ENCODE peak calls at places on chromosome 22, in seven cellular contexts. V, X, O, S, M, C and J are unnamed samples.

GRCh38 chr22:37566329-37566837 is 6.1 kb downstream of the CDC42EP1 start:
- DNase-seq in M (no peak), V (no peak), X (no peak), O (no peak), C (no peak), S (no peak), J (no peak)

GRCh38 chr22:30348395-30348794 is 8.3 kb downstream of the SF3A1 start:
- DNase-seq in S (no peak), V (no peak), X (no peak), C (no peak), M (no peak), O (no peak), J (no peak)

GRCh38 chr22:32619614-32620426 is 145.2 kb downstream of the FBXO7 start:
- DNase-seq in O (no peak), X (no peak), M (peak; percentile 91), S (no peak), V (no peak), C (no peak), J (no peak)

GRCh38 chr22:46992121-46992731 is 229.8 kb downstream of the TBC1D22A start:
- DNase-seq in M (no peak), O (no peak), X (no peak), C (no peak), S (no peak), V (no peak), J (no peak)

GRCh38 chr22:50422046-50422445 is 52.8 kb downstream of the SBF1 start:
- DNase-seq in M (no peak), S (no peak), C (no peak), O (no peak), V (no peak), X (no peak), J (no peak)

GRCh38 chr22:37735054-37735453 is 38.2 kb downstream of the TRIOBP start:
- DNase-seq in C (peak; percentile 73), V (peak; percentile 73), O (no peak), S (peak; percentile 91), M (peak; percentile 72), X (peak; percentile 50), J (no peak)

GRCh38 chr22:28883917-28884753 is 763 bp downstream of the ZNRF3 start:
- DNase-seq in S (peak; percentile 74), X (peak; percentile 31), O (no peak), V (peak; percentile 79), M (no peak), C (peak; percentile 47), J (peak; percentile 12)

GRCh38 chr22:22785316-22786065 is 102.1 kb upstream of the IGLL5 start:
- DNase-seq in M (no peak), C (no peak), V (peak; percentile 42), S (no peak), O (no peak), X (no peak), J (no peak)

GRCh38 chr22:26893034-26893710 is 235.8 kb downstream of the MIAT start:
- DNase-seq in O (no peak), S (no peak), M (no peak), V (peak; percentile 52), X (no peak), C (no peak), J (no peak)

GRCh38 chr22:32636884-32637283 is 162.3 kb downstream of the FBXO7 start:
- DNase-seq in V (no peak), X (no peak), O (no peak), C (no peak), S (no peak), M (no peak), J (no peak)

GRCh38 chr22:35231585-35232084 is 25.7 kb upstream of the HMGXB4 start:
- DNase-seq in C (peak; percentile 66), M (peak; percentile 75), V (peak; percentile 91), O (peak; percentile 33), X (peak; percentile 33), S (peak; percentile 60), J (peak; percentile 85)

GRCh38 chr22:31243339-31244043 is 31.4 kb downstream of the LIMK2 start:
- DNase-seq in M (no peak), X (no peak), V (no peak), O (no peak), S (no peak), C (no peak), J (peak; percentile 51)

GRCh38 chr22:27784099-27784446 is 17.5 kb downstream of the MN1 start:
- DNase-seq in O (no peak), S (no peak), M (no peak), C (no peak), V (no peak), X (no peak), J (no peak)

GRCh38 chr22:22376352-22376706 is 131.7 kb downstream of the VPREB1 start:
- DNase-seq in C (no peak), V (no peak), M (no peak), O (no peak), X (no peak), S (no peak), J (no peak)

GRCh38 chr22:23481369-23481768 is 98.7 kb downstream of the IGLL1 start:
- DNase-seq in O (no peak), C (no peak), S (no peak), V (no peak), X (no peak), M (no peak), J (no peak)

GRCh38 chr22:50136431-50137047 is 34.0 kb upstream of the PANX2 start:
- DNase-seq in S (no peak), C (no peak), X (no peak), O (no peak), M (no peak), V (no peak), J (no peak)

GRCh38 chr22:47787501-47788227 is 1025.2 kb downstream of the TBC1D22A start:
- DNase-seq in O (no peak), V (peak; percentile 41), S (no peak), X (no peak), M (no peak), C (no peak), J (no peak)

GRCh38 chr22:28208036-28208435 is 289.0 kb upstream of the PITPNB start:
- DNase-seq in V (no peak), X (no peak), S (no peak), O (no peak), M (no peak), C (no peak), J (no peak)

GRCh38 chr22:40057652-40058051 is 62.9 kb downstream of the FAM83F start:
- DNase-seq in C (no peak), S (no peak), O (no peak), V (no peak), M (no peak), X (no peak), J (no peak)

GRCh38 chr22:29451863-29452262 is 13.5 kb downstream of the RFPL1 start:
- DNase-seq in O (no peak), X (no peak), M (no peak), V (no peak), C (no peak), S (no peak), J (no peak)

GRCh38 chr22:38843201-38843715 is 570 bp downstream of the NPTXR start:
- DNase-seq in M (peak; percentile 39), V (peak; percentile 68), S (peak; percentile 84), C (peak; percentile 60), X (peak; percentile 71), O (no peak), J (no peak)

DNA sequence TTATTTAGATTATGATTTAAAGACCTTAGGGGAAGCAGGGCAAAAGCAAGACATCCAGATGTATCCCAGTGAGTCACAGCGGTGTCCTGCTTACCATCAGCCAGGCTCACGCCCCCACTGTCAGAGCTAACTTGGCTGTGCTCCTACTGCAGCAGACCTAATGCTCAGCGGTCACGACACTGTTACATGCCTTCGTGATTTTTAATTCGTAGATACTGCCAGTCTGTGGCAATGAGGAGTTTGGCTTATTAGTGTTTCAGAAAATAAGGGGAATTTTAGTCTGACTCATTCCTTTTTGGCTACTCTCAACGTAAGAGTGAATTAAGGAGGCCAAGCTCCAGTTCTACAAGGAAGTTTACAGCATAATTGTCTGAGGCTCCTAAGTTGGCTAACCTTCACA is 22.7 kb downstream of the EFCAB6 start:
- DNase-seq in S (peak; percentile 65), X (no peak), V (no peak), C (no peak), O (no peak), M (no peak), J (no peak)
- TF ChIP-seq JUND in S (peak; percentile 86), X (no peak), V (no peak), C (no peak), O (no peak), M (no peak), J (no peak)

GRCh38 chr22:36326178-36327161 is 61.3 kb downstream of the MYH9 start:
- DNase-seq in V (no peak), M (no peak), X (no peak), S (no peak), O (no peak), C (no peak), J (no peak)

GRCh38 chr22:36323855-36324331 is 63.9 kb downstream of the MYH9 start:
- DNase-seq in V (no peak), S (no peak), O (no peak), C (no peak), M (no peak), X (no peak), J (no peak)

GRCh38 chr22:36324414-36324813 is 63.4 kb downstream of the MYH9 start:
- DNase-seq in C (no peak), M (no peak), X (no peak), S (no peak), O (no peak), V (no peak), J (no peak)

GRCh38 chr22:36323182-36323854 is 64.4 kb downstream of the MYH9 start:
- DNase-seq in S (no peak), V (no peak), C (no peak), X (no peak), O (no peak), M (no peak), J (no peak)

GRCh38 chr22:36325163-36326031 is 62.4 kb downstream of the MYH9 start:
- DNase-seq in X (no peak), M (no peak), C (no peak), S (no peak), O (no peak), V (no peak), J (no peak)
- TF ChIP-seq JUND in X (no peak), M (no peak), C (no peak), S (no peak), O (no peak), V (no peak), J (no peak)

GRCh38 chr22:41857160-41857859 is 24.4 kb downstream of the SREBF2 start:
- DNase-seq in S (peak; percentile 46), O (peak; percentile 46), M (peak; percentile 38), V (peak; percentile 63), C (peak; percentile 66), X (no peak), J (peak; percentile 65)
- TF ChIP-seq JUND in S (no peak), O (no peak), M (no peak), V (no peak), C (peak; percentile 17), X (no peak), J (no peak)

GRCh38 chr22:45866398-45867117 is 110.4 kb downstream of the WNT7B start:
- DNase-seq in V (peak; percentile 52), S (peak; percentile 56), C (no peak), O (no peak), X (no peak), M (no peak), J (no peak)

GRCh38 chr22:45864959-45865496 is 111.9 kb downstream of the WNT7B start:
- DNase-seq in V (no peak), S (no peak), C (no peak), O (no peak), X (no peak), M (no peak), J (no peak)

GRCh38 chr22:45861259-45861658 is 115.7 kb downstream of the WNT7B start:
- DNase-seq in C (no peak), O (no peak), V (no peak), M (no peak), X (no peak), S (no peak), J (no peak)

GRCh38 chr22:45865561-45866397 is 111.2 kb downstream of the WNT7B start:
- DNase-seq in O (no peak), C (no peak), S (no peak), V (peak; percentile 55), M (no peak), X (no peak), J (no peak)

GRCh38 chr22:45863981-45864751 is 112.8 kb downstream of the WNT7B start:
- DNase-seq in X (peak; percentile 53), S (peak; percentile 87), M (peak; percentile 45), C (peak; percentile 73), V (peak; percentile 96), O (no peak), J (peak; percentile 33)
- TF ChIP-seq JUND in X (no peak), S (no peak), M (no peak), C (no peak), V (no peak), O (no peak), J (no peak)